ENCODE peak calls at places on chromosomes 5 and 9, in six cellular contexts. R, T, I, P, B and Y are unnamed samples.

GRCh38 chr5:89213584-89213983 is 330.6 kb upstream of the MEF2C start:
- DNase-seq in R (no peak), T (no peak), I (no peak), P (no peak), B (no peak), Y (no peak)

GRCh38 chr5:133309166-133309791 is 257.5 kb downstream of the HSPA4 start:
- DNase-seq in R (no peak), T (no peak), I (no peak), P (no peak), B (no peak), Y (peak)

GRCh38 chr5:115599502-115599901 is 2.8 kb downstream of the TICAM2 start:
- DNase-seq in R (no peak), T (no peak), I (no peak), P (no peak), B (no peak), Y (peak)

GRCh38 chr5:72021651-72022357 is 85.5 kb upstream of the MAP1B start:
- DNase-seq in R (no peak), T (no peak), I (no peak), P (no peak), B (no peak), Y (no peak)

GRCh38 chr5:3386676-3387075 is 209.0 kb upstream of the IRX1 start:
- DNase-seq in R (no peak), T (no peak), I (no peak), P (no peak), B (no peak), Y (no peak)

GRCh38 chr5:72587909-72588308 is 80.7 kb upstream of the ZNF366 start:
- DNase-seq in R (no peak), T (no peak), I (peak), P (no peak), B (peak), Y (peak)

GRCh38 chr5:78841767-78842166 is 143.3 kb downstream of the ARSB start:
- DNase-seq in R (no peak), T (no peak), I (peak), P (no peak), B (no peak), Y (no peak)

GRCh38 chr5:135039526-135040296 is 5.7 kb upstream of the PITX1 start:
- DNase-seq in R (no peak), T (peak), I (no peak), P (no peak), B (no peak), Y (no peak)

GRCh38 chr9:131390990-131391389 is 2.9 kb upstream of the PRRC2B start:
- DNase-seq in R (no peak), T (no peak), I (no peak), P (no peak), B (peak), Y (no peak)
- TF ChIP-seq MYC in R (no peak), T (no peak), I (no peak), P (no peak), B (no peak), Y (no peak)

GRCh38 chr5:41852293-41852692 is 17.9 kb downstream of the OXCT1 start:
- DNase-seq in R (no peak), T (no peak), I (no peak), P (no peak), B (no peak), Y (no peak)

GRCh38 chr5:41857989-41858388 is 12.2 kb downstream of the OXCT1 start:
- DNase-seq in R (no peak), T (no peak), I (no peak), P (no peak), B (no peak), Y (no peak)

GRCh38 chr5:41858890-41859289 is 11.3 kb downstream of the OXCT1 start:
- DNase-seq in R (no peak), T (no peak), I (no peak), P (no peak), B (no peak), Y (no peak)

GRCh38 chr5:41851116-41851515 is 19.1 kb downstream of the OXCT1 start:
- DNase-seq in R (no peak), T (no peak), I (no peak), P (no peak), B (no peak), Y (no peak)

GRCh38 chr5:41856644-41857491 is 13.4 kb downstream of the OXCT1 start:
- DNase-seq in R (no peak), T (peak), I (peak), P (peak), B (peak), Y (peak)
- TF ChIP-seq CTCF in R (peak), T (peak), I (peak), P (peak), B (peak), Y (peak)

DNA sequence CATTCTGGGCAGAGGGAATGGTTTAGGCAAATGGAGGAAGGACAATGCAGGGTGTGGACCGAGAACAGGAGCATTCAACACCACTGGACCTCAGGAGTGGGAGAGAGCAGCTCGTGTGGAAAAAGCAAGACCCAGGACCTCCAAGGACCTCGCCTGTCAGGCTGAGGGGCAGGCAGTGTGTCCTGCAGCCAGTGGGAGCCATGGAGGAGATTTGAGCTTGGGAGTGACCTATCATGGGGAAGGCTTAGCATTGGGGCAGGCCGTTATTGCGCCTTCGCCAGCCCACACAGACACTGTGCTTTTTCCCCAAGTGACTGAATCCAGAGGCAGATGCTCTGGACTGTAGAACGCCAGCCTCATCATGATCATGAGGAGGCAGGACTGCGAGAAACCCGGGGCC is 3.2 kb downstream of the CDHR2 start:
- DNase-seq in R (no peak), T (no peak), I (no peak), P (no peak), B (no peak), Y (no peak)
- H3K4me3 ChIP-seq in R (no peak), T (no peak), I (no peak), P (no peak), B (no peak), Y (no peak)

GRCh38 chr5:90803891-90804290 is 245.3 kb downstream of the ADGRV1 start:
- DNase-seq in R (no peak), T (no peak), I (no peak), P (no peak), B (no peak), Y (no peak)

GRCh38 chr5:90803376-90803775 is 244.8 kb downstream of the ADGRV1 start:
- DNase-seq in R (no peak), T (peak), I (no peak), P (no peak), B (no peak), Y (no peak)

GRCh38 chr5:90807483-90807882 is 248.9 kb downstream of the ADGRV1 start:
- DNase-seq in R (no peak), T (no peak), I (peak), P (no peak), B (no peak), Y (no peak)

GRCh38 chr5:90802695-90803317 is 244.2 kb downstream of the ADGRV1 start:
- DNase-seq in R (no peak), T (peak), I (peak), P (peak), B (peak), Y (peak)
- TF ChIP-seq MYC in R (no peak), T (no peak), I (no peak), P (no peak), B (no peak), Y (no peak)

GRCh38 chr5:77437194-77437593 is 54.9 kb downstream of the WDR41 start:
- DNase-seq in R (no peak), T (no peak), I (no peak), P (peak), B (no peak), Y (no peak)
- TF ChIP-seq CTCF in R (peak), T (peak), I (no peak), P (peak), B (no peak), Y (no peak)

DNA sequence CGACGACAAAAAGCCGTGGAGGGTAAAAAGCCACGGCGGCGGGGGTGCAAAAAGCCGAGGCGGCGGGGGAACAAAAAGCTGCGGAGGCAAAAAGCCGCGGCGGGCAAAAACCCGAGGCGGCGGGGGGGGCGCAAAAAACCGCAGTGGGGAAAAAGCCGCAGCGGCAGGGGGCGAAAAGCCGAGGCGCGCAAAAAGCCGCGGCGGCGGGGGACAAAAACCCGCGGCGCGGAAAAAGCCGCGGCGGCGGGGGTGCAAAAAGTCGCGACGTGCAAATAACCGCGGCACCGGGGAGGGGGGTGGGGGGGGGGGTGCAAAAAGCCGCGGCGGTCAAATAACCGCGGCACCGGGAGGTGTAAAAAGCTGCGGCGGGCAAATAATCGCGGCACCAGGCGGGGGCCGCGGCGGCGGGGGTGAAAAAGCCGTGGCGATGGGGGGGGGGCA is 511.5 kb downstream of the FOXD4L5 start:
- DNase-seq in R (no peak), T (no peak), I (no peak), P (no peak), B (peak), Y (peak)
- H3K4me3 ChIP-seq in R (no peak), T (peak), I (peak), P (no peak), B (no peak), Y (no peak)

DNA sequence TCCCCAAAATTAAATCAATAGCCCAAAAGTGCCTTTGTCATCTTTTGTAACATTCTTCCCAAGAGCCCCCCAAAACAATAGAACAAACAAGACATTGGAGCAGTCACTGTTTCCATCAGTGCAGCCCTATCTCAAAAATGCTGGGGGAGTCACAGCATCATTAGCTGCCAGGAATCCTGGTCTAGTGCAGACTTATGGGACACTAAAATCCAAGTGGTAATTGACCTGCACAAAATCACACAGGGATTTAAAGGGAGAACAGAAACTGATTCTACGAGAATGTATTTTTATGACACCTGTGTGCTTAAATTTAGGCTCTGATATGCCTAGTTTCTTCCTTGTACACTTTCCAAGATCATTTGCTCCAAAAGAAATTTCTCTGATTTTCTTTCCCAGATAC is 172.9 kb downstream of the GLIS3 start:
- DNase-seq in R (no peak), T (no peak), I (no peak), P (no peak), B (no peak), Y (no peak)
- TF ChIP-seq MYC in R (no peak), T (no peak), I (no peak), P (no peak), B (no peak), Y (no peak)